ENCODE peak calls at places on chromosomes 1 and 21, in six cellular contexts. One of them, this sample, is unnamed.

GRCh38 chr1:24905355-24905978 is 24.6 kb downstream of the RUNX3 start:
- DNase-seq in brain microvascular endothelial cell: no peak
- DNase-seq in fibroblast of the aortic adventitia: no peak
- DNase-seq in foreskin fibroblast: no peak
- DNase-seq in HL-60: no peak
- DNase-seq in thyroid gland: no peak
- DNase-seq in this sample: no peak

GRCh38 chr1:25098717-25099116 is 133.6 kb downstream of the SYF2 start:
- DNase-seq in brain microvascular endothelial cell: no peak
- DNase-seq in fibroblast of the aortic adventitia: no peak
- DNase-seq in foreskin fibroblast: no peak
- DNase-seq in HL-60: no peak
- DNase-seq in thyroid gland: no peak
- DNase-seq in this sample: no peak

GRCh38 chr1:84603223-84603622 is 29.0 kb upstream of the CTBS start:
- DNase-seq in brain microvascular endothelial cell: peak; percentile 71
- DNase-seq in fibroblast of the aortic adventitia: peak; percentile 83
- DNase-seq in foreskin fibroblast: peak; percentile 30
- DNase-seq in HL-60: no peak
- DNase-seq in thyroid gland: no peak
- DNase-seq in this sample: no peak

GRCh38 chr1:212700892-212701819 is 1.5 kb upstream of the BATF3 start:
- DNase-seq in brain microvascular endothelial cell: peak; percentile 63
- DNase-seq in fibroblast of the aortic adventitia: peak; percentile 41
- DNase-seq in foreskin fibroblast: peak; percentile 76
- DNase-seq in HL-60: no peak
- DNase-seq in thyroid gland: peak; percentile 34
- DNase-seq in this sample: peak; percentile 11

GRCh38 chr21:44701541-44701940 is 4.6 kb downstream of the KRTAP10-12 start:
- DNase-seq in brain microvascular endothelial cell: no peak
- DNase-seq in fibroblast of the aortic adventitia: no peak
- DNase-seq in foreskin fibroblast: no peak
- DNase-seq in HL-60: no peak
- DNase-seq in thyroid gland: no peak
- DNase-seq in this sample: no peak

GRCh38 chr1:26252718-26253117 is 18.7 kb downstream of the CEP85 start:
- DNase-seq in brain microvascular endothelial cell: no peak
- DNase-seq in fibroblast of the aortic adventitia: no peak
- DNase-seq in foreskin fibroblast: no peak
- DNase-seq in HL-60: no peak
- DNase-seq in thyroid gland: no peak
- DNase-seq in this sample: no peak

GRCh38 chr1:2196901-2197638 is 2.5 kb upstream of the FAAP20 start:
- DNase-seq in brain microvascular endothelial cell: no peak
- DNase-seq in fibroblast of the aortic adventitia: no peak
- DNase-seq in foreskin fibroblast: no peak
- DNase-seq in HL-60: no peak
- DNase-seq in thyroid gland: no peak
- DNase-seq in this sample: no peak

GRCh38 chr21:44089001-44089911 is 17.9 kb upstream of the PWP2 start:
- DNase-seq in brain microvascular endothelial cell: no peak
- DNase-seq in fibroblast of the aortic adventitia: no peak
- DNase-seq in foreskin fibroblast: no peak
- DNase-seq in HL-60: peak; percentile 79
- DNase-seq in thyroid gland: no peak
- DNase-seq in this sample: no peak

GRCh38 chr1:103496014-103496635 is 29.4 kb upstream of the RNPC3 start:
- DNase-seq in brain microvascular endothelial cell: no peak
- DNase-seq in fibroblast of the aortic adventitia: peak; percentile 68
- DNase-seq in foreskin fibroblast: peak; percentile 9
- DNase-seq in HL-60: no peak
- DNase-seq in thyroid gland: no peak
- DNase-seq in this sample: no peak

GRCh38 chr1:169085911-169086310 is 20.6 kb upstream of the ATP1B1 start:
- DNase-seq in brain microvascular endothelial cell: no peak
- DNase-seq in fibroblast of the aortic adventitia: no peak
- DNase-seq in foreskin fibroblast: no peak
- DNase-seq in HL-60: no peak
- DNase-seq in thyroid gland: no peak
- DNase-seq in this sample: no peak

GRCh38 chr1:64112281-64112680 is 91.1 kb upstream of the UBE2U start:
- DNase-seq in brain microvascular endothelial cell: peak; percentile 76
- DNase-seq in fibroblast of the aortic adventitia: peak; percentile 77
- DNase-seq in foreskin fibroblast: peak; percentile 86
- DNase-seq in HL-60: no peak
- DNase-seq in thyroid gland: no peak
- DNase-seq in this sample: no peak

GRCh38 chr1:6220236-6220635 is 14.3 kb downstream of the RNF207 start:
- DNase-seq in brain microvascular endothelial cell: no peak
- DNase-seq in fibroblast of the aortic adventitia: no peak
- DNase-seq in foreskin fibroblast: peak; percentile 30
- DNase-seq in HL-60: no peak
- DNase-seq in thyroid gland: no peak
- DNase-seq in this sample: no peak

GRCh38 chr1:43550598-43551246 is 20.0 kb downstream of the PTPRF start:
- DNase-seq in brain microvascular endothelial cell: no peak
- DNase-seq in fibroblast of the aortic adventitia: no peak
- DNase-seq in foreskin fibroblast: no peak
- DNase-seq in HL-60: no peak
- DNase-seq in thyroid gland: no peak
- DNase-seq in this sample: no peak

GRCh38 chr1:14668448-14669029 is 70.1 kb downstream of the KAZN start:
- DNase-seq in brain microvascular endothelial cell: no peak
- DNase-seq in fibroblast of the aortic adventitia: no peak
- DNase-seq in foreskin fibroblast: no peak
- DNase-seq in HL-60: no peak
- DNase-seq in thyroid gland: no peak
- DNase-seq in this sample: no peak

GRCh38 chr1:117215733-117216462 is 5.2 kb upstream of the VTCN1 start:
- DNase-seq in brain microvascular endothelial cell: no peak
- DNase-seq in fibroblast of the aortic adventitia: no peak
- DNase-seq in foreskin fibroblast: no peak
- DNase-seq in HL-60: no peak
- DNase-seq in thyroid gland: no peak
- DNase-seq in this sample: no peak

GRCh38 chr21:34511787-34512451 is at the start of gene KCNE1:
- DNase-seq in brain microvascular endothelial cell: no peak
- DNase-seq in fibroblast of the aortic adventitia: no peak
- DNase-seq in foreskin fibroblast: peak; percentile 57
- DNase-seq in HL-60: peak; percentile 93
- DNase-seq in thyroid gland: peak; percentile 38
- DNase-seq in this sample: no peak

GRCh38 chr1:228271701-228272251 is 63.9 kb downstream of the OBSCN start:
- DNase-seq in brain microvascular endothelial cell: no peak
- DNase-seq in fibroblast of the aortic adventitia: no peak
- DNase-seq in foreskin fibroblast: no peak
- DNase-seq in HL-60: no peak
- DNase-seq in thyroid gland: no peak
- DNase-seq in this sample: no peak

GRCh38 chr1:81920245-81920740 is 119.6 kb downstream of the ADGRL2 start:
- DNase-seq in brain microvascular endothelial cell: peak; percentile 72
- DNase-seq in fibroblast of the aortic adventitia: peak; percentile 39
- DNase-seq in foreskin fibroblast: peak; percentile 59
- DNase-seq in HL-60: no peak
- DNase-seq in thyroid gland: no peak
- DNase-seq in this sample: peak; percentile 37

GRCh38 chr1:186761358-186761757 is 67.4 kb upstream of the PLA2G4A start:
- DNase-seq in brain microvascular endothelial cell: no peak
- DNase-seq in fibroblast of the aortic adventitia: no peak
- DNase-seq in foreskin fibroblast: no peak
- DNase-seq in HL-60: no peak
- DNase-seq in thyroid gland: no peak
- DNase-seq in this sample: no peak

GRCh38 chr21:35738342-35738961 is 321.9 kb downstream of the SETD4 start:
- DNase-seq in brain microvascular endothelial cell: peak; percentile 46
- DNase-seq in fibroblast of the aortic adventitia: peak; percentile 40
- DNase-seq in foreskin fibroblast: peak; percentile 6
- DNase-seq in HL-60: no peak
- DNase-seq in thyroid gland: peak; percentile 83
- DNase-seq in this sample: peak; percentile 88

GRCh38 chr1:217484881-217485280 is 146.0 kb downstream of the GPATCH2 start:
- DNase-seq in brain microvascular endothelial cell: no peak
- DNase-seq in fibroblast of the aortic adventitia: no peak
- DNase-seq in foreskin fibroblast: no peak
- DNase-seq in HL-60: no peak
- DNase-seq in thyroid gland: no peak
- DNase-seq in this sample: no peak

GRCh38 chr21:42513985-42514882 is 582 bp downstream of the SLC37A1 start:
- DNase-seq in brain microvascular endothelial cell: no peak
- DNase-seq in fibroblast of the aortic adventitia: peak; percentile 9
- DNase-seq in foreskin fibroblast: no peak
- DNase-seq in HL-60: peak; percentile 25
- DNase-seq in thyroid gland: peak; percentile 70
- DNase-seq in this sample: no peak

GRCh38 chr1:173257805-173258204 is 50.7 kb upstream of the TNFSF4 start:
- DNase-seq in brain microvascular endothelial cell: no peak
- DNase-seq in fibroblast of the aortic adventitia: peak; percentile 68
- DNase-seq in foreskin fibroblast: no peak
- DNase-seq in HL-60: no peak
- DNase-seq in thyroid gland: no peak
- DNase-seq in this sample: no peak

DNA sequence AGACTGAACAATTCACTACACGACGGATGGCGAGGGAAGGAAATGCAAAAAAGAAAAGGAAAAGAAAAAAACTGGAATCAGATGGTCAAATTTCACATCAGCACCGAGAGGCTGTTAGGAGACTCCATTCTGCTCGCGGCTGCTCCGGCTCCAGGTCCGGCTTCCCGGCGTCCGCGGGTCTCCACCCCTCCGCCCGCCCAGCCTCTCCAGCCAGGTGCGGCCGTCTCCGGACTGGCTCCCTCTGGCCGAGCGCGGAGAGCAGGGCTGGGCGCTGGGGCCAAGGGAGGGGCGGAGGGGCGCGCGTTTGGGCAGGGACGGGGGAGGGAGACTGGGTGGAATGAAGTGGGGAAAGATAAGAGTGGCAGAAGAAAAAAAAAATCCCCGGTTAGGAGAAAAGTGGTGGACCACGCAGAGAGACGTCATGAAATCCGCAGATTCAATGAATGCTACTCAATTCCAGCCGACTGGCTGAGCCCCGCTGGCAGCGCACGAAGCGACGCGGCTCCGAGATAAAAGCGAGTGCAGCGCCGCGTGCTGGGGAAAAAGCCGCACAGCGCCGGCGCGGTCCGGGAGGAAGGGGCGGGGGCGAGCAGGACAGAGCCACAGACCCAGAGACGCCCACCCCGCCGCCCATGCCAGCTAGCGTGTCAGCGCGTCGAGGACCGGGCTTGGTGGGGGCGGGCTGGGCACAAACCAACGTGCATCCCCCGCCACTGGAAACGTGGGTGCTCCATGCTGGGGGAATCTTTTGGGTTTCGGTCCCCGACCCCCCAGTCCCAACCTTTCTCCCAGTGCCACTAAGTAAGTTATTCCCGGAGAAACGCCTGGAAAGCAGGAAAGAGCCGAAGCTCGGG is at the start of gene KCNJ6:
- DNase-seq in brain microvascular endothelial cell: peak; percentile 25
- DNase-seq in fibroblast of the aortic adventitia: peak; percentile 25
- DNase-seq in foreskin fibroblast: peak; percentile 40
- DNase-seq in HL-60: no peak
- DNase-seq in thyroid gland: peak; percentile 5
- DNase-seq in this sample: no peak
- TF ChIP-seq CTCF in brain microvascular endothelial cell: peak; percentile 81
- TF ChIP-seq CTCF in fibroblast of the aortic adventitia: peak; percentile 49
- TF ChIP-seq CTCF in foreskin fibroblast: peak; percentile 73
- TF ChIP-seq CTCF in HL-60: peak; percentile 15
- TF ChIP-seq CTCF in thyroid gland: peak; percentile 13
- TF ChIP-seq CTCF in this sample: peak; percentile 65

GRCh38 chr1:68205794-68206358 is 26.4 kb downstream of the WLS start:
- DNase-seq in brain microvascular endothelial cell: no peak
- DNase-seq in fibroblast of the aortic adventitia: no peak
- DNase-seq in foreskin fibroblast: no peak
- DNase-seq in HL-60: no peak
- DNase-seq in thyroid gland: no peak
- DNase-seq in this sample: no peak

GRCh38 chr1:68204965-68205630 is 27.2 kb downstream of the WLS start:
- DNase-seq in brain microvascular endothelial cell: no peak
- DNase-seq in fibroblast of the aortic adventitia: no peak
- DNase-seq in foreskin fibroblast: no peak
- DNase-seq in HL-60: no peak
- DNase-seq in thyroid gland: peak; percentile 16
- DNase-seq in this sample: no peak

GRCh38 chr1:68201546-68202238 is 30.6 kb downstream of the WLS start:
- DNase-seq in brain microvascular endothelial cell: no peak
- DNase-seq in fibroblast of the aortic adventitia: peak; percentile 57
- DNase-seq in foreskin fibroblast: no peak
- DNase-seq in HL-60: no peak
- DNase-seq in thyroid gland: no peak
- DNase-seq in this sample: no peak

GRCh38 chr1:68199603-68200002 is 32.7 kb downstream of the WLS start:
- DNase-seq in brain microvascular endothelial cell: no peak
- DNase-seq in fibroblast of the aortic adventitia: no peak
- DNase-seq in foreskin fibroblast: no peak
- DNase-seq in HL-60: no peak
- DNase-seq in thyroid gland: no peak
- DNase-seq in this sample: no peak

GRCh38 chr1:68202239-68202832 is 30.0 kb downstream of the WLS start:
- DNase-seq in brain microvascular endothelial cell: peak; percentile 46
- DNase-seq in fibroblast of the aortic adventitia: peak; percentile 60
- DNase-seq in foreskin fibroblast: peak; percentile 52
- DNase-seq in HL-60: no peak
- DNase-seq in thyroid gland: no peak
- DNase-seq in this sample: no peak
- H3K4me3 ChIP-seq in brain microvascular endothelial cell: no peak overlapping the region
- H3K4me3 ChIP-seq in fibroblast of the aortic adventitia: peak overlapping the region; percentile 4
- H3K4me3 ChIP-seq in foreskin fibroblast: no peak overlapping the region
- H3K4me3 ChIP-seq in HL-60: no peak overlapping the region
- H3K4me3 ChIP-seq in thyroid gland: no peak overlapping the region
- H3K4me3 ChIP-seq in this sample: no peak overlapping the region

GRCh38 chr1:17923684-17924083 is 168.6 kb downstream of the ACTL8 start:
- DNase-seq in brain microvascular endothelial cell: no peak
- DNase-seq in fibroblast of the aortic adventitia: no peak
- DNase-seq in foreskin fibroblast: no peak
- DNase-seq in HL-60: no peak
- DNase-seq in thyroid gland: no peak
- DNase-seq in this sample: no peak

GRCh38 chr1:17924578-17924977 is 169.4 kb downstream of the ACTL8 start:
- DNase-seq in brain microvascular endothelial cell: no peak
- DNase-seq in fibroblast of the aortic adventitia: no peak
- DNase-seq in foreskin fibroblast: no peak
- DNase-seq in HL-60: no peak
- DNase-seq in thyroid gland: no peak
- DNase-seq in this sample: no peak

GRCh38 chr1:17925838-17926237 is 170.7 kb downstream of the ACTL8 start:
- DNase-seq in brain microvascular endothelial cell: no peak
- DNase-seq in fibroblast of the aortic adventitia: no peak
- DNase-seq in foreskin fibroblast: no peak
- DNase-seq in HL-60: no peak
- DNase-seq in thyroid gland: no peak
- DNase-seq in this sample: no peak

GRCh38 chr1:17920881-17921635 is 165.9 kb downstream of the ACTL8 start:
- DNase-seq in brain microvascular endothelial cell: no peak
- DNase-seq in fibroblast of the aortic adventitia: no peak
- DNase-seq in foreskin fibroblast: no peak
- DNase-seq in HL-60: no peak
- DNase-seq in thyroid gland: no peak
- DNase-seq in this sample: no peak

GRCh38 chr1:17922833-17923232 is 167.7 kb downstream of the ACTL8 start:
- DNase-seq in brain microvascular endothelial cell: peak; percentile 25
- DNase-seq in fibroblast of the aortic adventitia: peak; percentile 31
- DNase-seq in foreskin fibroblast: no peak
- DNase-seq in HL-60: no peak
- DNase-seq in thyroid gland: no peak
- DNase-seq in this sample: no peak
- TF ChIP-seq CTCF in brain microvascular endothelial cell: peak; percentile 49
- TF ChIP-seq CTCF in fibroblast of the aortic adventitia: peak; percentile 50
- TF ChIP-seq CTCF in foreskin fibroblast: peak; percentile 38
- TF ChIP-seq CTCF in HL-60: peak; percentile 30
- TF ChIP-seq CTCF in thyroid gland: no peak
- TF ChIP-seq CTCF in this sample: peak; percentile 58

GRCh38 chr1:112461200-112461871 is 47.4 kb upstream of the WNT2B start:
- DNase-seq in brain microvascular endothelial cell: no peak
- DNase-seq in fibroblast of the aortic adventitia: no peak
- DNase-seq in foreskin fibroblast: no peak
- DNase-seq in HL-60: no peak
- DNase-seq in thyroid gland: peak; percentile 63
- DNase-seq in this sample: peak; percentile 66
- H3K4me3 ChIP-seq in brain microvascular endothelial cell: no peak overlapping the region
- H3K4me3 ChIP-seq in fibroblast of the aortic adventitia: no peak overlapping the region
- H3K4me3 ChIP-seq in foreskin fibroblast: no peak overlapping the region
- H3K4me3 ChIP-seq in HL-60: no peak overlapping the region
- H3K4me3 ChIP-seq in thyroid gland: no peak overlapping the region
- H3K4me3 ChIP-seq in this sample: no peak overlapping the region

This sample was measured in retinal pigment epithelial cell.